ENCODE peak calls at places on chromosome 10, in seven cellular contexts. N is spleen; K is NCI-H748 treated with DMSO at 0.1 percent for 48 hours; Z is astrocyte of the cerebellum; R is stimulated activated CD4-positive, alpha-beta T cell treated with anti-CD3 and anti-CD28 coated beads, TNF-alpha, amount 100 ng/mL, for 48 hours; U is activated T-helper 1 cell treated with Interleukin-2 at 50 U/mL for 16 hours; Y is activated gamma-delta T cell. I is an unnamed sample.

GRCh38 chr10:35532141-35532540 is 73.0 kb upstream of the GJD4 start:
- DNase-seq in N (no peak), K (no peak), Z (no peak), R (no peak), U (no peak), Y (no peak), I (no peak)

GRCh38 chr10:124417846-124418725 is 637 bp downstream of the OAT start:
- DNase-seq in N (peak; percentile 93), K (no peak), Z (no peak), R (peak; percentile 9), U (peak; percentile 7), Y (peak; percentile 51), I (peak; percentile 54)

GRCh38 chr10:126458453-126458852 is 70.2 kb upstream of the ADAM12 start:
- DNase-seq in N (no peak), K (no peak), Z (no peak), R (no peak), U (no peak), Y (no peak), I (no peak)

GRCh38 chr10:128263891-128264688 is 137.9 kb upstream of the MKI67 start:
- DNase-seq in N (no peak), K (peak; percentile 27), Z (peak; percentile 15), R (no peak), U (peak; percentile 3), Y (no peak), I (peak; percentile 26)

GRCh38 chr10:34918060-34918840 is 103.2 kb upstream of the PARD3 start:
- DNase-seq in N (peak; percentile 3), K (no peak), Z (no peak), R (no peak), U (no peak), Y (no peak), I (no peak)

GRCh38 chr10:14553434-14553833 is 221.3 kb downstream of the FAM107B start:
- DNase-seq in N (no peak), K (no peak), Z (no peak), R (no peak), U (no peak), Y (no peak), I (no peak)

GRCh38 chr10:30826679-30827078 is 197.1 kb upstream of the LYZL2 start:
- DNase-seq in N (peak; percentile 32), K (no peak), Z (no peak), R (no peak), U (no peak), Y (no peak), I (no peak)

GRCh38 chr10:101566333-101567164 is 21.5 kb downstream of the POLL start:
- DNase-seq in N (no peak), K (peak; percentile 15), Z (no peak), R (no peak), U (no peak), Y (no peak), I (peak; percentile 64)

GRCh38 chr10:32943854-32944661 is 14.0 kb downstream of the ITGB1 start:
- DNase-seq in N (no peak), K (no peak), Z (no peak), R (no peak), U (no peak), Y (peak; percentile 5), I (no peak)

GRCh38 chr10:43926371-43926770 is 277.7 kb upstream of the ZNF32 start:
- DNase-seq in N (no peak), K (no peak), Z (no peak), R (no peak), U (no peak), Y (no peak), I (no peak)